ENCODE peak calls at places on chromosomes 2 and 18, in eight cellular contexts. Z is T-helper 1 cell, N is epithelial cell of prostate, J is NCI-H774, H is nephron progenitor cell, T is cardiac muscle cell, F is NCI-H2171 treated with DMSO at 0.1 percent for 48 hours, M is AG08395. A is an unnamed sample.

GRCh38 chr2:74414913-74415761 is 6.3 kb downstream of the C2orf81 start:
- DNase-seq in Z (no peak), N (no peak), J (no peak), H (no peak), T (peak; percentile 64), F (no peak), M (peak; percentile 73), A (no peak)

GRCh38 chr2:232658217-232658785 is 24.9 kb downstream of the EFHD1 start:
- DNase-seq in Z (no peak), N (no peak), J (no peak), H (no peak), T (peak; percentile 46), F (no peak), M (no peak), A (no peak)

GRCh38 chr18:50099725-50100414 is 95.1 kb downstream of the MYO5B start:
- DNase-seq in Z (no peak), N (peak; percentile 97), J (no peak), H (no peak), T (no peak), F (peak; percentile 92), M (peak; percentile 42), A (no peak)

GRCh38 chr2:9897331-9897737 is 54.1 kb downstream of the TAF1B start:
- DNase-seq in Z (no peak), N (peak; percentile 95), J (no peak), H (no peak), T (peak; percentile 93), F (no peak), M (peak; percentile 66), A (no peak)

GRCh38 chr2:196263181-196263747 is 91.9 kb upstream of the STK17B start:
- DNase-seq in Z (peak; percentile 42), N (peak; percentile 82), J (no peak), H (no peak), T (peak; percentile 14), F (no peak), M (no peak), A (peak; percentile 52)

GRCh38 chr2:96065381-96065930 is 30.7 kb upstream of the GPAT2 start:
- DNase-seq in Z (no peak), N (no peak), J (no peak), H (no peak), T (no peak), F (no peak), M (no peak), A (no peak)

GRCh38 chr2:1930956-1931914 is 186.9 kb upstream of the PXDN start:
- DNase-seq in Z (no peak), N (no peak), J (no peak), H (no peak), T (no peak), F (no peak), M (no peak), A (no peak)

GRCh38 chr2:229943770-229944449 is 21.6 kb downstream of the FBXO36 start:
- DNase-seq in Z (no peak), N (no peak), J (no peak), H (no peak), T (peak; percentile 6), F (no peak), M (no peak), A (no peak)

GRCh38 chr18:40413160-40413559 is 1541.9 kb upstream of the PIK3C3 start:
- DNase-seq in Z (no peak), N (no peak), J (peak; percentile 7), H (peak; percentile 42), T (peak; percentile 43), F (peak; percentile 66), M (peak; percentile 42), A (no peak)

GRCh38 chr2:235105821-235106359 is 154.1 kb downstream of the SH3BP4 start:
- DNase-seq in Z (no peak), N (no peak), J (no peak), H (no peak), T (peak; percentile 19), F (no peak), M (no peak), A (no peak)

GRCh38 chr2:3594493-3595281 is at the start of gene COLEC11:
- DNase-seq in Z (no peak), N (no peak), J (no peak), H (peak; percentile 28), T (peak; percentile 69), F (no peak), M (peak; percentile 42), A (no peak)

GRCh38 chr2:235521844-235522243 is 28.0 kb downstream of the AGAP1 start:
- DNase-seq in Z (no peak), N (no peak), J (peak; percentile 14), H (no peak), T (peak; percentile 59), F (peak; percentile 63), M (no peak), A (no peak)

GRCh38 chr2:25701801-25702200 is 28.4 kb upstream of the DTNB start:
- DNase-seq in Z (no peak), N (no peak), J (no peak), H (no peak), T (no peak), F (peak; percentile 68), M (no peak), A (no peak)

GRCh38 chr2:216408426-216409315 is 3.6 kb upstream of the SMARCAL1 start:
- DNase-seq in Z (no peak), N (no peak), J (no peak), H (no peak), T (no peak), F (peak; percentile 93), M (no peak), A (no peak)

GRCh38 chr2:168712053-168712452 is 90.4 kb upstream of the NOSTRIN start:
- DNase-seq in Z (no peak), N (no peak), J (no peak), H (no peak), T (no peak), F (peak; percentile 45), M (no peak), A (no peak)

GRCh38 chr2:168635065-168635577 is 167.3 kb upstream of the NOSTRIN start:
- DNase-seq in Z (no peak), N (no peak), J (no peak), H (no peak), T (peak; percentile 78), F (no peak), M (peak; percentile 4), A (no peak)

GRCh38 chr2:236981710-236982485 is 103.8 kb upstream of the COPS8 start:
- DNase-seq in Z (no peak), N (no peak), J (no peak), H (no peak), T (no peak), F (no peak), M (no peak), A (no peak)

GRCh38 chr2:165573534-165574461 is 104.3 kb downstream of the CSRNP3 start:
- DNase-seq in Z (no peak), N (no peak), J (peak; percentile 82), H (peak; percentile 80), T (peak; percentile 36), F (peak; percentile 100), M (no peak), A (no peak)

GRCh38 chr2:176150338-176151198 is 782 bp upstream of the HOXD4 start:
- DNase-seq in Z (no peak), N (no peak), J (no peak), H (no peak), T (no peak), F (no peak), M (no peak), A (no peak)

GRCh38 chr2:73173781-73174180 is 28.6 kb upstream of the NOTO start:
- DNase-seq in Z (no peak), N (no peak), J (no peak), H (no peak), T (no peak), F (no peak), M (no peak), A (no peak)

GRCh38 chr18:45838302-45839070 is 13.0 kb downstream of the SIGLEC15 start:
- DNase-seq in Z (no peak), N (no peak), J (no peak), H (no peak), T (no peak), F (no peak), M (no peak), A (no peak)

GRCh38 chr18:27549335-27550039 is 364.4 kb upstream of the CHST9 start:
- DNase-seq in Z (no peak), N (no peak), J (no peak), H (no peak), T (no peak), F (no peak), M (no peak), A (no peak)

GRCh38 chr2:26607698-26608097 is 33.5 kb downstream of the CIB4 start:
- DNase-seq in Z (no peak), N (no peak), J (no peak), H (no peak), T (no peak), F (no peak), M (no peak), A (no peak)

GRCh38 chr18:76416935-76417334 is 78.1 kb downstream of the ZNF516 start:
- DNase-seq in Z (no peak), N (no peak), J (no peak), H (no peak), T (peak; percentile 76), F (no peak), M (peak; percentile 66), A (no peak)

GRCh38 chr2:178271629-178272333 is 77.5 kb downstream of the OSBPL6 start:
- DNase-seq in Z (no peak), N (peak; percentile 33), J (no peak), H (no peak), T (peak; percentile 92), F (peak; percentile 12), M (peak; percentile 63), A (no peak)

GRCh38 chr18:65659912-65660311 is 90.9 kb upstream of the CDH7 start:
- DNase-seq in Z (no peak), N (peak; percentile 12), J (no peak), H (no peak), T (no peak), F (no peak), M (no peak), A (no peak)